ENCODE peak calls at places on chromosomes 5 and 9, in four cellular contexts. O is uterus, H is A549, D is OCI-LY7. I is an unnamed sample. For H3K4me1, the result is how much of the 10 kb centered on the place peaks cover.

GRCh38 chr5:138824924-138825863 is 49.9 kb downstream of the LRRTM2 start:
- DNase-seq in O (no peak), H (peak), D (peak), I (no peak)

GRCh38 chr9:111284703-111285102 is 45.3 kb downstream of the OR2K2 start:
- DNase-seq in O (no peak), H (no peak), D (no peak), I (no peak)

GRCh38 chr5:80389575-80389974 is 18.3 kb upstream of the ZFYVE16 start:
- DNase-seq in O (no peak), H (no peak), D (no peak), I (no peak)

GRCh38 chr9:90053027-90053426 is 448.2 kb downstream of the GADD45G start:
- DNase-seq in O (no peak), H (no peak), D (peak), I (no peak)

GRCh38 chr9:69173891-69174644 is at the start of gene TJP2:
- DNase-seq in O (peak), H (no peak), D (peak), I (peak)

GRCh38 chr5:74054139-74054538 is 428.1 kb downstream of the ARHGEF28 start:
- DNase-seq in O (no peak), H (no peak), D (no peak), I (no peak)

GRCh38 chr9:123053711-123054110 is 20.2 kb downstream of the GPR21 start:
- DNase-seq in O (no peak), H (no peak), D (no peak), I (no peak)

GRCh38 chr5:150627731-150628545 is 12.5 kb upstream of the SYNPO start:
- DNase-seq in O (no peak), H (no peak), D (no peak), I (no peak)

GRCh38 chr5:148776780-148777179 is 49.6 kb upstream of the ADRB2 start:
- DNase-seq in O (no peak), H (peak), D (no peak), I (no peak)

GRCh38 chr5:23412011-23412410 is 95.4 kb upstream of the PRDM9 start:
- DNase-seq in O (no peak), H (no peak), D (no peak), I (no peak)

GRCh38 chr5:61329729-61330128 is 2.3 kb upstream of the ZSWIM6 start:
- DNase-seq in O (no peak), H (peak), D (no peak), I (no peak)

GRCh38 chr5:56481147-56481997 is 248.2 kb upstream of the ANKRD55 start:
- DNase-seq in O (peak), H (peak), D (peak), I (peak)

GRCh38 chr9:87359264-87359663 is 138.4 kb upstream of the DAPK1 start:
- DNase-seq in O (no peak), H (no peak), D (no peak), I (no peak)

GRCh38 chr9:26296910-26297309 is 595.7 kb downstream of the CAAP1 start:
- DNase-seq in O (no peak), H (no peak), D (no peak), I (no peak)

GRCh38 chr5:73393606-73394489 is 54.7 kb downstream of the FOXD1 start:
- DNase-seq in O (no peak), H (no peak), D (no peak), I (no peak)

GRCh38 chr5:122999947-123000563 is 36.5 kb downstream of the PPIC start:
- DNase-seq in O (no peak), H (peak), D (peak), I (peak)

GRCh38 chr5:110159202-110159601 is 469.5 kb downstream of the MAN2A1 start:
- DNase-seq in O (no peak), H (no peak), D (no peak), I (no peak)

GRCh38 chr9:122392284-122392683 is 21.5 kb downstream of the PTGS1 start:
- DNase-seq in O (no peak), H (no peak), D (no peak), I (no peak)

GRCh38 chr5:156686816-156687215 is 163.3 kb upstream of the PPP1R2B start:
- DNase-seq in O (no peak), H (no peak), D (no peak), I (no peak)

GRCh38 chr5:14172149-14172795 is 29.1 kb downstream of the TRIO start:
- DNase-seq in O (no peak), H (no peak), D (peak), I (no peak)

GRCh38 chr9:4292781-4293180 is 7.1 kb downstream of the GLIS3 start:
- DNase-seq in O (no peak), H (no peak), D (no peak), I (no peak)

GRCh38 chr5:149063017-149063687 is at the start of gene SH3TC2:
- DNase-seq in O (no peak), H (peak), D (no peak), I (no peak)

GRCh38 chr5:139676951-139677367 is 28.8 kb downstream of the CXXC5 start:
- DNase-seq in O (no peak), H (no peak), D (no peak), I (no peak)

GRCh38 chr5:159331099-159331973 is 1.0 kb upstream of the IL12B start:
- DNase-seq in O (peak), H (peak), D (peak), I (peak)

GRCh38 chr9:79686381-79687130 is 114.8 kb downstream of the TLE4 start:
- DNase-seq in O (no peak), H (no peak), D (no peak), I (no peak)

GRCh38 chr5:33850100-33850594 is 41.6 kb downstream of the ADAMTS12 start:
- DNase-seq in O (no peak), H (no peak), D (no peak), I (peak)
- H3K27ac ChIP-seq in O (no peak), H (peak), D (no peak), I (no peak)

DNA sequence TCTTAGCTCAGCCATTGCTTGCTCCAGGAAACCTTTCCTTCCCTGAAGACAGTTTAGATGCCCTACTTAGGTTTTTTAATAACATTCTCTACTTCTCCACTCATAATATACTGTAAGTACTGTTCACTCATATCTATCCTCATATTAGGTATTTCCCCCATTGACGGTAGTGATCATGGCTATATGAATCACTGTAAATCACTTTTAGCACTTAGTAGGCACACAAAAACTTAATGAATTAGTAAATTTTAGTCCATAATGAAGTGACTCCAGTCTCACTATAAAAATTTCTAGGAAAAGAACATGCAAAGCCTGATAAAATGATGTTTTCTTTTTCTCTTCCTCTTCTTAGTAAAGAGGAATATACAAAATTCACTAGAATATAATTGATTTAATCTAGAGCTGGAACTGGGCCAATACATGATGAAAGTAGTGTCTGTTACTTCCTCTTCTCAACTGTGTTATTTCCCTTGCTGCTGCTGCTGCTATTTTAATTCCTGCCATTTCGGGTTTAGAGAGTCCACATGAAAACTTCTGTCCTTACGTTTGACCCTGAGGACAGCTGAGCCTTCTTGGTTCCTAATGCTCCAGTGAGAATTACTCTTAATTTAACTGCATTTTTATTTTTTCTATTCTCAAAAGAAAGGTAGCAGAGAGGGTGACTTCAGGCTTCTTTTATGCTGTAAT is 73.5 kb downstream of the LNPEP start:
- DNase-seq in O (no peak), H (no peak), D (peak), I (peak)
- H3K4me1 ChIP-seq in O (under half), H (under half), D (under half), I (under half)

GRCh38 chr5:91101777-91102379 is 281.2 kb downstream of the ARRDC3 start:
- DNase-seq in O (peak), H (peak), D (peak), I (peak)
- H3K27ac ChIP-seq in O (peak), H (peak), D (no peak), I (no peak)

DNA sequence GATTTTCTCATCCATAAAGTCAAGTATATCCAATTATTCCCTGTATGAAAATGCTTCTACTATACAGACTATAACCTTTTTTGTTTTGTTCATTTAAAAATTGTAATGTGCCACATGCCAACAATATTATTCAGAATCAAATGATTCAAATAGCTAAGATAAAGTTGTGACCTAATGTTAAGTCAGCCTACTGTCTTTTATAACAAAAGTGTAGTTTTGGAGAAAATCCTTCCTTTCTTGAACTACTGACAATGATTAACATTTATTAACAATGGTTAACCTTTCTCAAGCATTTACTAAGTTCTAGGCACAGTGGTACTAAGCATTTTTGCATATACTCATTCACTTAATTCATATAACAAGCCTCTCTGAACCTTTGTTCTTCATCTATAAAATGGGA is 25.0 kb downstream of the CSF2 start:
- DNase-seq in O (no peak), H (no peak), D (no peak), I (no peak)
- H3K4me1 ChIP-seq in O (under half), H (under half), D (under half), I (half or more)

DNA sequence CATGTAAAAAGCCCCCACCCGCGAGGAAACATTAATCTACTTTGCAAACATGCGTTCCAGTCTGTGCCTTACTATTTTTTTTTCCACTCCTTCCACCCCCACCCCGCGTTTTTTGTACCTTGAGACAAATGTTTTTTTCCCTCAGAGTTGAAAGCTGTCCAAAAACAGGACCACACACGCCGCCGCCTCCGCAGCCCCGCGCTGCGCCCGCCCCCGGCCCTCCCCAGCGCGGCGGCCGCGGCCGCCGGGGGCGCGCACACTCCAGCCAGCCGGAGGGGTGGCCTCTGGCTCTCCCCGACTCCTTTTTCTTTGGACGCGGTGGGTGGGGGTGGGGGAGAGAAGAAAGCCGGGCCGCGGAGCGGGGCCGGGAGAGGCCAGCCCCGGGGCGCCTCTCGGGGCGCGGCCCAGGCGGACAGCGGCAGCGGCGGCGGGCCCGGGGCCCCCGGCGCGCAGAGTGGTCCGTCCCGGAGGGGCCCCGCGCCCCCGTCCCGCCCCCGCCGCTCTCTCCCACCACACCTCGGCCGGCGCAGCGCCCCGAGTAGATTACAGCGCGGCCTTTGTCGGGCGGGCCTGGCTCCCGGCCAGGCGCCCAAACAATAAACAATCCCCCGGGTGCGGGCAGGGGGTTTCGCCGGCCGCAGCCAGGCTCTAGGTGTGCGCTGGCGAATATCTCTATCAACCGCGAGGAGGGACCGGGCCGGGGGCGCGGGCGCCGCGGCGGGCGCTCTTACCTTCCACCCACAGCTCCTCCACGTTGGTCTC is 10.9 kb downstream of the PTCH1 start:
- DNase-seq in O (peak), H (peak), D (peak), I (peak)
- H3K27ac ChIP-seq in O (peak), H (peak), D (peak), I (peak)

DNA sequence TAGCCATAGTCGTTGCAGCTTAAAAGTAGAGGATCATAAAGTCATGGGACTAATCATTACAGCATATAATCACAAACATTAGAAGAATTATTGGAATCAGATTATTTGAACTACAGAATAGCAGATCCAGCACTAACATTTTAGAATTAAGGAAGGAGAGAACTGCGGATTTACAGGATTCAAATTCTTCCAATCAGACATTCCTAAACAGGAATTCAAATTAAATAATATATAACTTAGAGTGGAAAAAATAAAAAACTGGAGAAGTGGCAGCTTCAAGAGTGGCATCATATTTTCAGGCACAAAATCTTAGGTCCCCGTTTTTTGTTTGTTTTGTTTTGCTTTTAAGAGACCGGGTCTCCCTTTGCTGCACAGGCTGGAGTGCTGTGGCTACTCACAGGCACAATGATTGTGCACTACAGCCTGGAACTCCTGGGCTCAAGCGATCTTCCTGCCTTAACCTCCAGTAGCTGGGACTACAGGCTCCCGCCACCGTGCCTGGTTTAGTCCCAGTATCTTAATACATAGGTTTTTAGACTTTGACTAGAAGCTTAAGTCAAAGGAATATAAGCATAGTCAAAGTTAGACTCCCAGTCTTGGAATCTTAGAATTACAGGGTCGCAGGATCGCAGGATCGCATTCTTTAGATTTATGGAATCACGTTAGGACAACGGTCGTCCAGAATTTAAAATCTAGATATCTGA is 2.1 kb upstream of the FOXE1 start:
- DNase-seq in O (no peak), H (no peak), D (no peak), I (no peak)
- H3K4me1 ChIP-seq in O (under half), H (under half), D (under half), I (under half)

GRCh38 chr9:124260769-124261603 is 3.2 kb downstream of the NEK6 start:
- DNase-seq in O (no peak), H (peak), D (peak), I (no peak)

GRCh38 chr9:124263158-124263557 is 5.4 kb downstream of the NEK6 start:
- DNase-seq in O (no peak), H (no peak), D (no peak), I (no peak)

GRCh38 chr9:124262596-124263045 is 4.9 kb downstream of the NEK6 start:
- DNase-seq in O (no peak), H (no peak), D (no peak), I (no peak)

GRCh38 chr9:124263800-124264426 is 6.2 kb downstream of the NEK6 start:
- DNase-seq in O (no peak), H (no peak), D (no peak), I (no peak)

DNA sequence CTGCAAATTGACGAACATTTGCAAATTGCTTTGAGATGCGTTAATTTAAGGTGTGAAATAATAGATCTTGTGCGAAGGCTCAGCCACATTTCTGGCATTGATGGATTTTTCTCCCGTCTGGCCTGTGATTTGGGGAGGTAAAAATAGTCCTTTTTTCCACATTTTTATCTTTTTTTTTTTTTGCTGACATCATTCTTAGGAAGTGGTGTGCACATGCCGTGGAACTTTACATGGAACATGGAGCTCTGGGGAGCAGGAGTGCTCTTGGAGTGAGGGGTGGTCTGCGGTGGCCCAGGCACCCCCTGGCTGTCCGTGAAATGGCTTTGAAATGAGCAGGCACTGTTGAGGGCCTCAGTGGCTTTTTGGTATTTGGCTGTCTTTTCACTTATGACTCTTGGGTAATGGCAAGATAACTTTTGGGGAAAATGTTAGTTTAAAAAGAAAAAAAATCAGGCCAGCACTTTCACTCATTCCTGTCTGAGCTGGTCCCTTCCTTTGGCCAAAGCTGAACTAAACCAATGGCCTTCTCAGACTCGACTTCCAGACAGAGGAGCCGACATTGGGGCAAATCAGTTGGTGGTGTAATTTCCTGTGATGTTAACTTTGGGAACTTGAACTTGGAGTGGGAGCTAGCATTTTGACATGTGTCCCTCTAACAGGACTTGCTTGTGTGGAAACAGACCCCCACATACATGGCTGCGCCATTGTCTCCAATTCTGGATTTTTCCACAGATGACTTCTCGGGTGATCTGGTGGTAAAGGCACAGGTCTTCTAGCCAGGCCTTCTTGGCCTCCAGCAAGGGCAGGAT is 4.2 kb downstream of the NEK6 start:
- DNase-seq in O (no peak), H (no peak), D (no peak), I (no peak)
- H3K27ac ChIP-seq in O (peak), H (peak), D (no peak), I (no peak)

GRCh38 chr5:141839015-141839513 is 39.1 kb downstream of the PCDH1 start:
- DNase-seq in O (no peak), H (no peak), D (peak), I (no peak)
- H3K4me1 ChIP-seq in O (under half), H (under half), D (half or more), I (under half)